ENCODE peak calls at places on chromosomes 16 and 17, in five cellular contexts. H, F, K, P and W are unnamed samples.

GRCh38 chr16:66650707-66651473 is 45.7 kb downstream of the CMTM4 start:
- DNase-seq in F (peak; percentile 91), P (peak; percentile 78), H (peak; percentile 81), K (peak; percentile 85), W (peak; percentile 28)

GRCh38 chr16:90031931-90032663 is 12.8 kb upstream of the DBNDD1 start:
- DNase-seq in K (no peak), P (no peak), H (no peak), F (no peak), W (no peak)

GRCh38 chr17:67514998-67515397 is 137.9 kb downstream of the PITPNC1 start:
- DNase-seq in K (no peak), H (peak; percentile 35), P (no peak), F (no peak), W (no peak)

GRCh38 chr17:61203765-61204164 is 195.9 kb upstream of the TBX2 start:
- DNase-seq in K (no peak), F (no peak), P (no peak), H (no peak), W (no peak)

GRCh38 chr17:41547378-41547841 is 19.3 kb upstream of the KRT19 start:
- DNase-seq in F (no peak), H (no peak), P (no peak), K (no peak), W (no peak)

GRCh38 chr16:10093564-10093963 is 88.7 kb downstream of the GRIN2A start:
- DNase-seq in K (no peak), H (no peak), P (no peak), F (no peak), W (no peak)

GRCh38 chr17:14300628-14301278 is at the start of gene HS3ST3B1:
- DNase-seq in F (peak; percentile 95), H (peak; percentile 100), P (peak; percentile 97), K (peak; percentile 99), W (no peak)

GRCh38 chr17:64461788-64462187 is 12.9 kb downstream of the MILR1 start:
- DNase-seq in H (no peak), P (peak; percentile 73), F (no peak), K (no peak), W (no peak)

GRCh38 chr17:55536205-55536604 is 25.0 kb upstream of the SMIM36 start:
- DNase-seq in H (no peak), P (peak; percentile 16), K (no peak), F (no peak), W (no peak)

GRCh38 chr16:79651363-79651762 is 50.8 kb upstream of the MAF start:
- DNase-seq in P (no peak), F (no peak), K (no peak), H (no peak), W (no peak)

GRCh38 chr16:2366660-2367309 is 26.3 kb upstream of the ABCA3 start:
- DNase-seq in F (no peak), K (peak; percentile 7), P (no peak), H (no peak), W (peak; percentile 55)

GRCh38 chr17:37756060-37756459 is 11.2 kb upstream of the HNF1B start:
- DNase-seq in F (no peak), H (no peak), K (no peak), P (no peak), W (no peak)